ENCODE peak calls at places on chromosome 20, in eight cellular contexts. Q is Karpas-422; M is IMR-90; D is PC-3; K is OCI-LY7; Z is Peyer's patch; L is aorta; B is CD8-positive, alpha-beta T cell. W is an unnamed sample. For H3K4me1, the result is how much of the 10 kb centered on the place peaks cover.

GRCh38 chr20:25299801-25300200 is 51.9 kb downstream of the PYGB start:
- DNase-seq in Z (no peak), L (no peak), Q (peak), M (peak), D (peak), B (no peak), K (no peak), W (no peak)

GRCh38 chr20:20212675-20213096 is 155.2 kb upstream of the INSM1 start:
- DNase-seq in M (no peak), B (no peak), Z (no peak), D (no peak), K (no peak), Q (no peak), L (no peak), W (no peak)

GRCh38 chr20:25039697-25040437 is 18.1 kb downstream of the ACSS1 start:
- DNase-seq in M (peak), Z (no peak), D (peak), Q (no peak), K (no peak), B (no peak), L (peak), W (no peak)

GRCh38 chr20:46642265-46642942 is 8.9 kb downstream of the SLC13A3 start:
- DNase-seq in Z (no peak), M (no peak), K (no peak), L (no peak), D (no peak), Q (no peak), B (no peak), W (no peak)

GRCh38 chr20:46027245-46027853 is 1.7 kb upstream of the SLC12A5 start:
- DNase-seq in M (peak), D (peak), K (peak), Z (no peak), Q (peak), B (peak), L (no peak), W (no peak)

GRCh38 chr20:62427172-62428007 is at the start of gene RBBP8NL:
- DNase-seq in K (no peak), Z (no peak), D (peak), B (no peak), Q (no peak), M (no peak), L (no peak), W (no peak)

GRCh38 chr20:56247954-56248782 is at the start of gene MC3R:
- DNase-seq in B (peak), D (peak), M (peak), Z (no peak), Q (peak), K (peak), L (no peak), W (no peak)

GRCh38 chr20:13142143-13142542 is 78.9 kb upstream of the ISM1 start:
- DNase-seq in K (no peak), L (no peak), Z (no peak), B (no peak), M (no peak), D (no peak), Q (no peak), W (no peak)

GRCh38 chr20:25046736-25047666 is 10.9 kb downstream of the ACSS1 start:
- DNase-seq in Z (no peak), B (no peak), L (peak), Q (no peak), K (no peak), D (no peak), M (no peak), W (no peak)

GRCh38 chr20:47360207-47360488 is 3.6 kb upstream of the ZMYND8 start:
- DNase-seq in L (no peak), Q (no peak), D (peak), B (no peak), K (no peak), M (peak), Z (no peak), W (no peak)

GRCh38 chr20:51562334-51563140 is 20.0 kb upstream of the NFATC2 start:
- DNase-seq in Z (peak), Q (no peak), L (peak), B (no peak), K (no peak), D (peak), M (peak), W (no peak)

GRCh38 chr20:61317966-61318520 is 66.0 kb downstream of the CDH4 start:
- DNase-seq in Z (no peak), D (no peak), Q (no peak), L (no peak), K (no peak), M (no peak), B (no peak), W (no peak)

GRCh38 chr20:25198663-25199363 is 3.3 kb downstream of the ENTPD6 start:
- DNase-seq in Q (no peak), B (no peak), Z (no peak), K (no peak), D (no peak), L (peak), M (no peak), W (no peak)

GRCh38 chr20:15039088-15039762 is 701.8 kb upstream of the FLRT3 start:
- DNase-seq in L (no peak), K (no peak), B (no peak), Z (no peak), D (peak), Q (no peak), M (no peak), W (no peak)

GRCh38 chr20:8635048-8635572 is 433.8 kb upstream of the PLCB4 start:
- DNase-seq in Z (no peak), B (no peak), D (no peak), Q (no peak), L (no peak), M (no peak), K (no peak), W (no peak)

GRCh38 chr20:10673831-10674683 is at the start of gene JAG1:
- DNase-seq in D (peak), Q (peak), M (peak), K (peak), L (peak), B (no peak), Z (peak), W (no peak)

GRCh38 chr20:8385247-8385646 is 253.2 kb downstream of the PLCB1 start:
- DNase-seq in K (peak), L (no peak), M (peak), Z (no peak), D (no peak), B (no peak), Q (no peak), W (no peak)

GRCh38 chr20:10648651-10649050 is 25.1 kb downstream of the JAG1 start:
- DNase-seq in Z (no peak), M (peak), K (no peak), B (no peak), D (no peak), L (no peak), Q (no peak), W (no peak)

GRCh38 chr20:54092021-54092420 is 21.6 kb upstream of the BCAS1 start:
- DNase-seq in M (no peak), D (no peak), Z (no peak), K (no peak), B (no peak), Q (no peak), L (no peak), W (no peak)

GRCh38 chr20:54095824-54096223 is 25.4 kb upstream of the BCAS1 start:
- DNase-seq in M (no peak), Z (no peak), D (no peak), L (no peak), Q (no peak), K (no peak), B (no peak), W (no peak)

GRCh38 chr20:54094268-54094580 is 23.8 kb upstream of the BCAS1 start:
- DNase-seq in K (no peak), M (no peak), D (no peak), Z (no peak), B (no peak), Q (no peak), L (no peak), W (no peak)

GRCh38 chr20:54091120-54091480 is 20.7 kb upstream of the BCAS1 start:
- DNase-seq in Q (no peak), D (no peak), B (no peak), M (no peak), K (no peak), Z (no peak), L (no peak), W (no peak)

GRCh38 chr20:54093423-54094267 is 23.3 kb upstream of the BCAS1 start:
- DNase-seq in B (no peak), D (no peak), L (no peak), M (no peak), K (no peak), Z (no peak), Q (no peak), W (no peak)
- H3K27ac ChIP-seq in B (no peak), D (no peak), L (no peak), M (no peak), K (no peak), Z (no peak), Q (no peak), W (no peak)

GRCh38 chr20:48680650-48681049 is 147.1 kb downstream of the PREX1 start:
- DNase-seq in Z (no peak), Q (no peak), L (peak), K (no peak), D (no peak), M (no peak), B (no peak), W (no peak)
- H3K4me1 ChIP-seq in Z (under half), Q (under half), L (under half), K (under half), D (under half), M (under half), B (under half), W (under half)

DNA sequence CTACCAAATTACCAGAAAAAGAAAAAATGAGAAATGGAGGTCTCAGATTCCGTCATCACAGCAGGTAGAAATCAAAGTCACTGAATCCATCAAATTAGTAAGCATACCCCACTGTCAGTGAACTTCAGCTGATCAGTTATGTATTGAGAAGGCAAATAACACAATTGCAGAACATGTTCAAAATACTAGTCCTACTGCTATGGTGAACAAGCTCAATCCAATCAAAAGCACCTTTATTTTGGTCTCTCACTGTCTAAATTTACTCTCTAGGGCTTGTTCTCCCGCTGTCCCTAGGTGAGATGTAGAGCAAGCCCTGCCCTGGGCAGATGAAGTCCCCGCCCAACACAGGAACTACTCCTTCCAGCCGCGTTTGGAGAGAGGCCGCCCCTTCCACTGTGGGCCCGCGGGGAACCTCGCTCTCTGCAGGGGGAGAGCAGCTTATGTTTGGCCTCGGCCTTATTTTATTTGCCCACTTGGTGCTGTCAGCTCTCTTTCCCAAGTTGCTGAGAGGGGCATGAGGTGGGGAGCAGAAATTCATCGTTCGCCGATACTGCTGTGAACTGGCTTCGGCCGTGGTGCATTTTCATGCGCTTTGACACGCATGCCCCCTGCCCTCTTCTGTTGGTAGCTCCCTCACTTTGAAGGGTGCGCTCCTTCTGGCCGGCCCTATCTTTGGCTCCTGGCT is 14.3 kb upstream of the MAP1LC3A start:
- DNase-seq in K (no peak), L (no peak), Z (no peak), D (no peak), M (no peak), Q (no peak), B (no peak), W (no peak)
- H3K4me3 ChIP-seq in K (no peak), L (no peak), Z (no peak), D (no peak), M (no peak), Q (no peak), B (no peak), W (no peak)

GRCh38 chr20:5691918-5692618 is 58.1 kb upstream of the SHLD1 start:
- DNase-seq in K (peak), L (no peak), Q (no peak), Z (peak), D (no peak), B (no peak), M (no peak), W (no peak)

GRCh38 chr20:5687884-5688283 is 62.3 kb upstream of the SHLD1 start:
- DNase-seq in M (no peak), L (no peak), K (no peak), Z (no peak), D (no peak), B (no peak), Q (no peak), W (no peak)

GRCh38 chr20:5689451-5689850 is 60.8 kb upstream of the SHLD1 start:
- DNase-seq in K (no peak), Q (no peak), B (no peak), L (no peak), D (no peak), Z (no peak), M (no peak), W (no peak)

GRCh38 chr20:5686381-5687105 is 63.7 kb upstream of the SHLD1 start:
- DNase-seq in B (no peak), K (no peak), M (no peak), Z (no peak), Q (no peak), L (no peak), D (no peak), W (no peak)

GRCh38 chr20:5688431-5688972 is 61.7 kb upstream of the SHLD1 start:
- DNase-seq in Q (no peak), B (no peak), M (no peak), D (no peak), Z (no peak), L (no peak), K (no peak), W (no peak)
- H3K27ac ChIP-seq in Q (no peak), B (no peak), M (no peak), D (no peak), Z (no peak), L (no peak), K (no peak), W (no peak)

GRCh38 chr20:44170796-44171410 is 16.1 kb downstream of the JPH2 start:
- DNase-seq in Q (no peak), K (no peak), D (no peak), M (no peak), L (no peak), Z (no peak), B (no peak), W (no peak)
- H3K4me1 ChIP-seq in Q (under half), K (under half), D (half or more), M (under half), L (under half), Z (under half), B (under half), W (under half)

GRCh38 chr20:1489764-1490436 is 1.3 kb downstream of the SIRPB2 start:
- DNase-seq in Q (no peak), M (no peak), L (no peak), D (peak), K (no peak), Z (no peak), B (no peak), W (no peak)
- H3K4me3 ChIP-seq in Q (no peak), M (no peak), L (no peak), D (peak), K (no peak), Z (no peak), B (no peak), W (no peak)

DNA sequence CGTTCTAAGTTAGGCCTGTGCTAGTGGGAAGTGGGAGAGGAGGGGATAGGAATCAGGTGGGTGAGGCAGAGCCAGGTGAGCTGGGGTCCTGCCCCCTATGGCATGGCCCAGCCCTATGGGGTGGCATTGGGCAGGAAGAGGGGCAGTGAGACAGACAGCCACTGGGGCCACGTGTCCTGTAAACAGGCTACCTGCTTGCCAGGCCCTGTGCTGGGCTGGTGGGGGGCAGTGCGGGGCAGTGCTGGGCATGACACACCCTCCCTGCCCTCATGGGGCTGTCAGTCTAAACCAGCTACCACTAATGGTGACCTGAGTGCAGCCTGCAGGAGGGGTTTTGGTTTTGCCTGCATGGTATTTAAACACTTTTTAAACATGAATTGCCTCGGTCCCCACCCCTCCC is 10.1 kb upstream of the PMEPA1 start:
- DNase-seq in K (no peak), Q (no peak), B (no peak), Z (no peak), M (no peak), L (no peak), D (no peak), W (no peak)
- H3K27ac ChIP-seq in K (no peak), Q (no peak), B (no peak), Z (no peak), M (no peak), L (no peak), D (no peak), W (no peak)